ENCODE peak calls at places on chromosomes 6 and 20, in seven cellular contexts. L, N, G, Y, M, Q and P are unnamed samples.

GRCh38 chr6:137819740-137820139 is 47.3 kb upstream of the TNFAIP3 start:
- DNase-seq in L (no peak), N (no peak), G (no peak), Y (peak), M (no peak), Q (no peak), P (no peak)

GRCh38 chr6:75402296-75402695 is 91.3 kb downstream of the FILIP1 start:
- DNase-seq in L (no peak), N (no peak), G (peak), Y (peak), M (no peak), Q (peak), P (peak)

GRCh38 chr20:34078540-34078939 is 33.5 kb downstream of the EIF2S2 start:
- DNase-seq in L (no peak), N (no peak), G (no peak), Y (no peak), M (peak), Q (no peak), P (no peak)

GRCh38 chr6:132932566-132932965 is 118.2 kb downstream of the RPS12 start:
- DNase-seq in L (no peak), N (no peak), G (no peak), Y (no peak), M (no peak), Q (no peak), P (no peak)

GRCh38 chr6:79544939-79545450 is 7.8 kb upstream of the LCA5 start:
- DNase-seq in L (peak), N (peak), G (peak), Y (peak), M (peak), Q (peak), P (peak)

GRCh38 chr20:58775371-58775770 is 75.3 kb downstream of the GNAS-AS1 start:
- DNase-seq in L (no peak), N (no peak), G (no peak), Y (no peak), M (no peak), Q (no peak), P (no peak)

GRCh38 chr20:44594730-44595129 is 12.4 kb downstream of the PKIG start:
- DNase-seq in L (no peak), N (no peak), G (peak), Y (no peak), M (no peak), Q (peak), P (no peak)

GRCh38 chr20:49724637-49725606 is 11.2 kb upstream of the B4GALT5 start:
- DNase-seq in L (no peak), N (no peak), G (peak), Y (no peak), M (no peak), Q (peak), P (peak)

GRCh38 chr6:104908031-104908430 is 48.3 kb upstream of the HACE1 start:
- DNase-seq in L (no peak), N (no peak), G (no peak), Y (no peak), M (no peak), Q (no peak), P (peak)

GRCh38 chr6:37236921-37237320 is 20.7 kb upstream of the TBC1D22B start:
- DNase-seq in L (no peak), N (no peak), G (no peak), Y (no peak), M (no peak), Q (no peak), P (peak)

GRCh38 chr20:31990958-31991705 is 19.1 kb upstream of the CCM2L start:
- DNase-seq in L (no peak), N (no peak), G (no peak), Y (no peak), M (no peak), Q (no peak), P (no peak)

GRCh38 chr6:43509142-43509983 is 783 bp downstream of the LRRC73 start:
- DNase-seq in L (no peak), N (peak), G (no peak), Y (no peak), M (peak), Q (no peak), P (no peak)

GRCh38 chr20:19690462-19690861 is 67.6 kb upstream of the RIN2 start:
- DNase-seq in L (no peak), N (no peak), G (no peak), Y (no peak), M (no peak), Q (no peak), P (no peak)

GRCh38 chr20:24768226-24768625 is 180.8 kb upstream of the CST7 start:
- DNase-seq in L (no peak), N (peak), G (no peak), Y (no peak), M (peak), Q (no peak), P (no peak)

GRCh38 chr6:35065870-35066269 is 75.3 kb downstream of the TCP11 start:
- DNase-seq in L (no peak), N (no peak), G (no peak), Y (no peak), M (no peak), Q (no peak), P (no peak)

GRCh38 chr6:105994522-105995402 is 91.4 kb upstream of the PRDM1 start:
- DNase-seq in L (peak), N (peak), G (peak), Y (peak), M (peak), Q (peak), P (peak)

GRCh38 chr20:4904127-4904860 is 97.0 kb downstream of the SLC23A2 start:
- DNase-seq in L (no peak), N (no peak), G (no peak), Y (no peak), M (no peak), Q (no peak), P (no peak)

GRCh38 chr6:142773324-142773723 is 171.7 kb downstream of the HIVEP2 start:
- DNase-seq in L (no peak), N (no peak), G (no peak), Y (no peak), M (no peak), Q (no peak), P (no peak)

GRCh38 chr6:144331610-144332009 is 46.5 kb downstream of the UTRN start:
- DNase-seq in L (no peak), N (no peak), G (no peak), Y (no peak), M (peak), Q (peak), P (peak)

GRCh38 chr6:141491684-141492083 is 641.0 kb upstream of the GJE1 start:
- DNase-seq in L (no peak), N (no peak), G (no peak), Y (no peak), M (no peak), Q (no peak), P (no peak)

GRCh38 chr6:168037856-168038255 is 40.4 kb downstream of the KIF25 start:
- DNase-seq in L (no peak), N (no peak), G (no peak), Y (no peak), M (no peak), Q (no peak), P (no peak)

GRCh38 chr6:37338745-37339255 is 15.0 kb upstream of the RNF8 start:
- DNase-seq in L (no peak), N (no peak), G (no peak), Y (no peak), M (no peak), Q (no peak), P (no peak)

GRCh38 chr6:40492126-40492525 is 95.0 kb downstream of the LRFN2 start:
- DNase-seq in L (no peak), N (peak), G (no peak), Y (no peak), M (peak), Q (no peak), P (no peak)

GRCh38 chr6:158002249-158002950 is 20.7 kb downstream of the SYNJ2 start:
- DNase-seq in L (no peak), N (no peak), G (peak), Y (no peak), M (peak), Q (no peak), P (no peak)

GRCh38 chr6:158161566-158162254 is 6.4 kb downstream of the SERAC1 start:
- DNase-seq in L (no peak), N (no peak), G (no peak), Y (no peak), M (peak), Q (no peak), P (no peak)

GRCh38 chr20:40251284-40251932 is 437.6 kb downstream of the MAFB start:
- DNase-seq in L (peak), N (peak), G (no peak), Y (peak), M (peak), Q (peak), P (no peak)

GRCh38 chr6:159075506-159076100 is 30.8 kb upstream of the TAGAP start:
- DNase-seq in L (no peak), N (no peak), G (no peak), Y (no peak), M (peak), Q (no peak), P (no peak)

GRCh38 chr6:36729169-36729549 is 31.5 kb downstream of the RAB44 start:
- DNase-seq in L (no peak), N (no peak), G (no peak), Y (no peak), M (no peak), Q (peak), P (no peak)

GRCh38 chr20:7383218-7383617 is 557.0 kb downstream of the HAO1 start:
- DNase-seq in L (no peak), N (no peak), G (no peak), Y (no peak), M (no peak), Q (no peak), P (no peak)

GRCh38 chr6:2665169-2666070 is 85.3 kb downstream of the MYLK4 start:
- DNase-seq in L (no peak), N (no peak), G (no peak), Y (no peak), M (no peak), Q (no peak), P (no peak)

GRCh38 chr6:31568537-31568961 is 3.5 kb upstream of the LTA start:
- DNase-seq in L (peak), N (no peak), G (no peak), Y (peak), M (no peak), Q (no peak), P (no peak)

GRCh38 chr20:56989516-56989915 is 276.9 kb downstream of the BMP7 start:
- DNase-seq in L (no peak), N (no peak), G (no peak), Y (no peak), M (no peak), Q (no peak), P (peak)

GRCh38 chr6:166624275-166624674 is 2.8 kb downstream of the RPS6KA2 start:
- DNase-seq in L (no peak), N (no peak), G (no peak), Y (no peak), M (no peak), Q (peak), P (peak)

GRCh38 chr6:137493218-137494038 is 766 bp downstream of the OLIG3 start:
- DNase-seq in L (no peak), N (no peak), G (no peak), Y (peak), M (peak), Q (no peak), P (no peak)

GRCh38 chr6:39684790-39685485 is 40.3 kb downstream of the KIF6 start:
- DNase-seq in L (no peak), N (no peak), G (no peak), Y (no peak), M (no peak), Q (peak), P (no peak)

GRCh38 chr6:71534916-71535315 is 246.3 kb downstream of the OGFRL1 start:
- DNase-seq in L (no peak), N (no peak), G (no peak), Y (no peak), M (no peak), Q (no peak), P (no peak)

GRCh38 chr6:31474871-31475286 is 23.1 kb upstream of the MICB start:
- DNase-seq in L (no peak), N (no peak), G (no peak), Y (no peak), M (peak), Q (no peak), P (no peak)

GRCh38 chr6:1535295-1535694 is 74.4 kb upstream of the FOXC1 start:
- DNase-seq in L (no peak), N (no peak), G (no peak), Y (no peak), M (no peak), Q (peak), P (no peak)

GRCh38 chr6:138188278-138188923 is 26.7 kb downstream of the ARFGEF3 start:
- DNase-seq in L (no peak), N (no peak), G (no peak), Y (no peak), M (no peak), Q (no peak), P (no peak)

GRCh38 chr6:42263165-42263852 is 45.6 kb upstream of the MRPS10 start:
- DNase-seq in L (no peak), N (peak), G (no peak), Y (no peak), M (peak), Q (no peak), P (no peak)

GRCh38 chr6:42264146-42264851 is 46.6 kb upstream of the MRPS10 start:
- DNase-seq in L (no peak), N (no peak), G (no peak), Y (no peak), M (no peak), Q (no peak), P (no peak)

GRCh38 chr6:42266542-42266941 is 48.9 kb upstream of the MRPS10 start:
- DNase-seq in L (no peak), N (no peak), G (no peak), Y (no peak), M (no peak), Q (no peak), P (no peak)

GRCh38 chr6:42268016-42268834 is 50.6 kb upstream of the MRPS10 start:
- DNase-seq in L (no peak), N (no peak), G (no peak), Y (no peak), M (no peak), Q (no peak), P (no peak)

DNA sequence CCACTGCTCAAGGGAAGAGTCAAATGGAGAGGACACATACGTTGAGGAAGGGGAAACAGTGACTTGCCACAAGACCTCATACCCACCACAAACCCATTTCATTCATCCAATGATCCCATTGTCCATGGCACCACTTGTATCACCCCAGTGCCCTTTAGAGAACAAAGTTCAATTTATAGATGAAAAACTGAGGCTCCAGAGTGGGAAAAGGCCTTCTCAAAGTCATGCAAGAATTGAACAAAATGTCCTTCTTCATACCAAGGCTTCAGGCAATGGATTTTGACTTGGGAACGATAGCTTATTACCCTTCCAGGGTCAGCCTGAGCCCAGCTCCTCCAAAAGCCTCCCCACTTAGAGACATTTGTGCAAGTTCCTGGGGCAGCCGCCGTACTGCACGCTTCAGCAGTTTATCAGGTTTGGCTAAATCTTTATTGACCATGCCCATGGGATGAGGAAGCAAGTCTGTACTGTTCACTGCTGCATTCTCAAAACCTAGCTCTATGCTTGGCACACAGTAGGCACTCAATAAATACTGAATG is 47.3 kb upstream of the MRPS10 start:
- DNase-seq in L (no peak), N (no peak), G (no peak), Y (no peak), M (no peak), Q (no peak), P (no peak)
- TF ChIP-seq CTCF in L (no peak), N (no peak), G (no peak), Y (no peak), M (no peak), Q (no peak), P (no peak)

GRCh38 chr6:147371325-147371724 is 137.2 kb upstream of the SAMD5 start:
- DNase-seq in L (no peak), N (no peak), G (no peak), Y (no peak), M (no peak), Q (no peak), P (no peak)

GRCh38 chr6:147361582-147361981 is 146.9 kb upstream of the SAMD5 start:
- DNase-seq in L (no peak), N (no peak), G (no peak), Y (no peak), M (no peak), Q (no peak), P (no peak)

DNA sequence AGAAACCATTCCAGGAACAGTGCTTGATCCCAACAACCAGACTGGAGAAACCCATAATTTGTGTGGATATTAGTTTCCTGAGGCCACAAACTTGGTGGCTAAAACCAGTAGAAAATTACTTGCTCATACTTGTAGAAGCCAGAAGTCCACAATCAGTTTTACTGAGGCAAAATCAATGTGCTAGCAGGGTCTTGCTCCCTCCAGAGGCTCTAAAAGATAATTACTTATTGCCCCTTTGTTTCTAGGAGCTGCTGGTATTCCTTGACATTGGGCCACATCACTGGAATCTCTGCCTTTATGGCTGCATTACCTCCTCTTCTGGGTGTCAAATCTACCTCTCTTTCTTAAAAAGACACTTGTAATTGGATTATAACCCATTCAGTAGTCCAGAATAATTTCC is 142.2 kb upstream of the SAMD5 start:
- DNase-seq in L (no peak), N (no peak), G (no peak), Y (no peak), M (no peak), Q (no peak), P (no peak)
- TF ChIP-seq CTCF in L (no peak), N (no peak), G (no peak), Y (no peak), M (peak), Q (no peak), P (no peak)

DNA sequence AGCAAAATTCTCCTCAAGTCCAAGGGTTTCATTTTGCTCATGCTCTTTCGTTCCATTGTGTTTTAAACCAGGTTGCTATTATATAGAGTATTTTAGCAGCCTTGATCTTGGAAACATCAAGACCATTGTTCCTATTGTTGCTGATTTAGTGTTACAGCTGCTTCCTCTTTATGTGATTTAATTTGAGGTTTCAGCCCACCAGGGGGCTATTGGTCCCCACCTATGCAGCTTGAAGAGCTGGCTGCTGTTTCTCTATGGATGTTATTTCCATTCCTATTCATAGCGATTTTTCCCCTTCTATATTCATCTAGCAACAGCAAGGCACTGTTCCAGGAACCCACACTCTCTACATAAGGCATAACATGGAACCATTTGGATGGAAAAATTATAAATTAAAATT is 418.8 kb downstream of the CDKAL1 start:
- DNase-seq in L (no peak), N (peak), G (no peak), Y (no peak), M (no peak), Q (no peak), P (no peak)
- TF ChIP-seq CTCF in L (no peak), N (no peak), G (no peak), Y (no peak), M (peak), Q (no peak), P (no peak)

GRCh38 chr20:770691-771090 is 2.4 kb upstream of the SLC52A3 start:
- DNase-seq in L (no peak), N (no peak), G (no peak), Y (no peak), M (no peak), Q (no peak), P (no peak)

GRCh38 chr20:771741-772464 is 3.6 kb upstream of the SLC52A3 start:
- DNase-seq in L (no peak), N (no peak), G (no peak), Y (no peak), M (no peak), Q (no peak), P (no peak)

GRCh38 chr20:766906-767305 is 1.4 kb downstream of the SLC52A3 start:
- DNase-seq in L (no peak), N (no peak), G (no peak), Y (no peak), M (no peak), Q (no peak), P (no peak)

GRCh38 chr20:764255-764654 is 4.0 kb downstream of the SLC52A3 start:
- DNase-seq in L (no peak), N (no peak), G (no peak), Y (no peak), M (no peak), Q (no peak), P (no peak)

DNA sequence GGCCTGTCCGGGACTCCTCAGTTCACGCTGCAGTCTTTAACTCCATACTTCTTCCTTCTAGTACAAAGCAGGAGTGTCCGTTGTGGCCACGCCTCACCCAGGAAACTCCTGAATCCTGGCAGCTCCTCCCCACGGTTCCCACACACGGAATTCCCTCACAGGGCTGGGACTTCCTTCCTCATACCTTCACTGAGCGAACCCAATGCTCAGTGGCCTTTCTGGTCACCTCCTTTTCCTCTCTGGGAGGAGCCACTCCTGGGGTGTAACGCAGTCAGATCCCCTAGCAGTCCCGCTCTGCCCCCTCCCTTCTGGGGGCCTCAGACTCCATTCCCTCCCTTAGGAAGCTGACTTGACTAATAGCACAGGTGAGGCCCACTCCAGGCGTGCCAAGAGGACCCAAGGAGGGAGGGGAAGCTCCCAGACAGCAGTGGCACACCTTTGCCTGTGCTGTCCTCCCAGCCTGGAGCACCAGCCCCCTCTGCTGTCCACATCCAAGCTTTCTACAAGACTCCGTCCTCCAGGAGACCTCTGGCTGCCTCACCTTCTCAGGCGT is at the start of gene SLC52A3:
- DNase-seq in L (no peak), N (peak), G (peak), Y (peak), M (peak), Q (no peak), P (no peak)
- TF ChIP-seq CTCF in L (no peak), N (peak), G (peak), Y (no peak), M (peak), Q (no peak), P (peak)